ENCODE peak calls at places on chromosomes 1 and 21, in six cellular contexts. One of them, this sample, is unnamed.

GRCh38 chr1:110234691-110235090 is 24.6 kb downstream of the KCNC4 start:
- DNase-seq in fibroblast of the aortic adventitia: peak
- DNase-seq in testis: no peak
- DNase-seq in HFF-Myc: no peak
- DNase-seq in lower lobe of right lung: no peak
- DNase-seq in cardiac fibroblast: no peak
- DNase-seq in this sample: no peak

GRCh38 chr1:240508201-240508600 is 103.8 kb downstream of the GREM2 start:
- DNase-seq in HFF-Myc: no peak
- DNase-seq in testis: no peak
- DNase-seq in lower lobe of right lung: no peak
- DNase-seq in cardiac fibroblast: no peak
- DNase-seq in fibroblast of the aortic adventitia: no peak
- DNase-seq in this sample: no peak

GRCh38 chr1:10755977-10756521 is 40.4 kb downstream of the CASZ1 start:
- DNase-seq in fibroblast of the aortic adventitia: peak
- DNase-seq in testis: peak
- DNase-seq in lower lobe of right lung: peak
- DNase-seq in cardiac fibroblast: peak
- DNase-seq in HFF-Myc: no peak
- DNase-seq in this sample: peak

GRCh38 chr1:54017979-54018378 is at the start of gene LDLRAD1:
- DNase-seq in lower lobe of right lung: no peak
- DNase-seq in testis: peak
- DNase-seq in cardiac fibroblast: no peak
- DNase-seq in HFF-Myc: no peak
- DNase-seq in fibroblast of the aortic adventitia: no peak
- DNase-seq in this sample: no peak

GRCh38 chr1:117928881-117929339 is 511 bp downstream of the GDAP2 start:
- DNase-seq in lower lobe of right lung: peak
- DNase-seq in HFF-Myc: peak
- DNase-seq in cardiac fibroblast: peak
- DNase-seq in testis: peak
- DNase-seq in fibroblast of the aortic adventitia: peak
- DNase-seq in this sample: peak

GRCh38 chr21:44021064-44021463 is 9.0 kb downstream of the TRAPPC10 start:
- DNase-seq in lower lobe of right lung: no peak
- DNase-seq in testis: no peak
- DNase-seq in fibroblast of the aortic adventitia: no peak
- DNase-seq in cardiac fibroblast: no peak
- DNase-seq in HFF-Myc: no peak
- DNase-seq in this sample: no peak

GRCh38 chr1:227920896-227921295 is 26.8 kb downstream of the WNT9A start:
- DNase-seq in cardiac fibroblast: no peak
- DNase-seq in fibroblast of the aortic adventitia: no peak
- DNase-seq in lower lobe of right lung: no peak
- DNase-seq in HFF-Myc: no peak
- DNase-seq in testis: no peak
- DNase-seq in this sample: no peak

GRCh38 chr1:211478376-211478775 is 13.6 kb downstream of the RD3 start:
- DNase-seq in lower lobe of right lung: no peak
- DNase-seq in testis: no peak
- DNase-seq in fibroblast of the aortic adventitia: no peak
- DNase-seq in cardiac fibroblast: no peak
- DNase-seq in HFF-Myc: no peak
- DNase-seq in this sample: no peak

GRCh38 chr1:207459008-207459407 is 4.9 kb downstream of the CR2 start:
- DNase-seq in cardiac fibroblast: no peak
- DNase-seq in HFF-Myc: no peak
- DNase-seq in fibroblast of the aortic adventitia: no peak
- DNase-seq in testis: no peak
- DNase-seq in lower lobe of right lung: no peak
- DNase-seq in this sample: no peak

GRCh38 chr1:25774921-25775774 is 24.8 kb upstream of the SELENON start:
- DNase-seq in testis: no peak
- DNase-seq in lower lobe of right lung: no peak
- DNase-seq in HFF-Myc: no peak
- DNase-seq in fibroblast of the aortic adventitia: no peak
- DNase-seq in cardiac fibroblast: no peak
- DNase-seq in this sample: no peak

GRCh38 chr1:204928671-204929486 is 58.2 kb downstream of the NFASC start:
- DNase-seq in lower lobe of right lung: no peak
- DNase-seq in HFF-Myc: no peak
- DNase-seq in fibroblast of the aortic adventitia: no peak
- DNase-seq in testis: no peak
- DNase-seq in cardiac fibroblast: no peak
- DNase-seq in this sample: no peak

GRCh38 chr1:202084791-202085681 is 37.7 kb upstream of the GPR37L1 start:
- DNase-seq in HFF-Myc: no peak
- DNase-seq in lower lobe of right lung: peak
- DNase-seq in fibroblast of the aortic adventitia: no peak
- DNase-seq in cardiac fibroblast: no peak
- DNase-seq in testis: peak
- DNase-seq in this sample: no peak

GRCh38 chr1:62071695-62072094 is 123.0 kb upstream of the L1TD1 start:
- DNase-seq in testis: no peak
- DNase-seq in HFF-Myc: no peak
- DNase-seq in fibroblast of the aortic adventitia: no peak
- DNase-seq in lower lobe of right lung: no peak
- DNase-seq in cardiac fibroblast: no peak
- DNase-seq in this sample: no peak

GRCh38 chr21:36589352-36589971 is 109.5 kb upstream of the SIM2 start:
- DNase-seq in lower lobe of right lung: peak
- DNase-seq in cardiac fibroblast: peak
- DNase-seq in testis: peak
- DNase-seq in HFF-Myc: peak
- DNase-seq in fibroblast of the aortic adventitia: peak
- DNase-seq in this sample: peak
- TF ChIP-seq CTCF in lower lobe of right lung: peak
- TF ChIP-seq CTCF in cardiac fibroblast: peak
- TF ChIP-seq CTCF in testis: peak
- TF ChIP-seq CTCF in HFF-Myc: peak
- TF ChIP-seq CTCF in fibroblast of the aortic adventitia: peak
- TF ChIP-seq CTCF in this sample: peak

GRCh38 chr1:115307621-115308020 is 30.4 kb downstream of the NGF start:
- DNase-seq in testis: no peak
- DNase-seq in HFF-Myc: no peak
- DNase-seq in fibroblast of the aortic adventitia: peak
- DNase-seq in cardiac fibroblast: no peak
- DNase-seq in lower lobe of right lung: no peak
- DNase-seq in this sample: no peak

GRCh38 chr1:115302390-115302961 is 35.6 kb downstream of the NGF start:
- DNase-seq in HFF-Myc: peak
- DNase-seq in lower lobe of right lung: no peak
- DNase-seq in testis: no peak
- DNase-seq in fibroblast of the aortic adventitia: peak
- DNase-seq in cardiac fibroblast: peak
- DNase-seq in this sample: no peak

GRCh38 chr1:115303364-115303763 is 34.7 kb downstream of the NGF start:
- DNase-seq in cardiac fibroblast: no peak
- DNase-seq in lower lobe of right lung: no peak
- DNase-seq in fibroblast of the aortic adventitia: no peak
- DNase-seq in testis: no peak
- DNase-seq in HFF-Myc: no peak
- DNase-seq in this sample: no peak

GRCh38 chr1:115308969-115309368 is 29.1 kb downstream of the NGF start:
- DNase-seq in cardiac fibroblast: no peak
- DNase-seq in testis: no peak
- DNase-seq in lower lobe of right lung: no peak
- DNase-seq in fibroblast of the aortic adventitia: no peak
- DNase-seq in HFF-Myc: no peak
- DNase-seq in this sample: no peak

DNA sequence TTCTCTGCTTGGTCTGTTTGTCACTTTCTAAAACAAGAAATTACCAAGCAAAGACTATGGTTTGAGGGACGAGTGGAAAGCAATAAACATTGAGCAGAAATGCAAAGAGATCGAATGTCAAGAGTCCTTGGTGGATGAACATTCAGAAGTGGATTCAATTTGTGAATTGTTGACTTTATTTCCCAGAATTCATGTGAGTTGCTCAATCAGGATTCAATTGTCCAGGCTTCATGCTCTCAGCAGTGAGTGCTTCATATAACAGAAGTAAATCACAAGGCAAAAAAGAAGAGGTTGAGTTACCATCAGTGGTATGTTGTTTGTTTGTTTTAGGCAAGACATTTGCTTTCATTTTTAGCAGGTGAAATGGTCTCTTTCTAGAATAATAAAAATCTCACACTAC is 31.9 kb downstream of the NGF start:
- DNase-seq in cardiac fibroblast: no peak
- DNase-seq in HFF-Myc: no peak
- DNase-seq in fibroblast of the aortic adventitia: no peak
- DNase-seq in lower lobe of right lung: no peak
- DNase-seq in testis: no peak
- DNase-seq in this sample: no peak
- H3K4me3 ChIP-seq in cardiac fibroblast: no peak
- H3K4me3 ChIP-seq in HFF-Myc: no peak
- H3K4me3 ChIP-seq in fibroblast of the aortic adventitia: no peak
- H3K4me3 ChIP-seq in lower lobe of right lung: no peak
- H3K4me3 ChIP-seq in testis: no peak
- H3K4me3 ChIP-seq in this sample: no peak

DNA sequence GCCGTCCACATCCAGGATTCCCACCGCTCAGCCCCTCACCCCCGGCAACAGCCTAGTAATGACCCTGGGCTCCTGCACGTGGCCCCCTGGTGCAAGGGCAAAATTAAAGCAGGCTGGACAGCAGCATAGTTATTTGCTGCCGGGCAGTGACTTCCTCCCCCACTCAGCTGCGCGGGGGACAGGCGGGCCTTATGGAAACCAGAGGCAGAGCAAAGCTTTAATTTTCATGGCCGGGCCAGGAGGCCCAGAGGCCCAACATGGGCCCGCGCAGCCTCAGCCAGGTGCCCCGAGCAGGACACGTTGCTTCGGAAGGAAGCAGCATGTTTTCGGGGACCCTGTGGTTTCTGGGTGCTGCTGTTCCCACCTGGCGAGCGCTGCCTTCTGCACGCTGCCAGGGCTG is 89.9 kb upstream of the ARHGEF16 start:
- DNase-seq in lower lobe of right lung: no peak
- DNase-seq in fibroblast of the aortic adventitia: no peak
- DNase-seq in HFF-Myc: no peak
- DNase-seq in testis: peak
- DNase-seq in cardiac fibroblast: no peak
- DNase-seq in this sample: no peak
- TF ChIP-seq CTCF in lower lobe of right lung: no peak
- TF ChIP-seq CTCF in fibroblast of the aortic adventitia: no peak
- TF ChIP-seq CTCF in HFF-Myc: no peak
- TF ChIP-seq CTCF in testis: no peak
- TF ChIP-seq CTCF in cardiac fibroblast: no peak
- TF ChIP-seq CTCF in this sample: no peak

GRCh38 chr1:170730443-170730842 is 66.5 kb downstream of the PRRX1 start:
- DNase-seq in HFF-Myc: peak
- DNase-seq in lower lobe of right lung: no peak
- DNase-seq in testis: no peak
- DNase-seq in fibroblast of the aortic adventitia: no peak
- DNase-seq in cardiac fibroblast: no peak
- DNase-seq in this sample: no peak
- H3K4me3 ChIP-seq in HFF-Myc: no peak
- H3K4me3 ChIP-seq in lower lobe of right lung: no peak
- H3K4me3 ChIP-seq in testis: no peak
- H3K4me3 ChIP-seq in fibroblast of the aortic adventitia: no peak
- H3K4me3 ChIP-seq in cardiac fibroblast: no peak
- H3K4me3 ChIP-seq in this sample: no peak

DNA sequence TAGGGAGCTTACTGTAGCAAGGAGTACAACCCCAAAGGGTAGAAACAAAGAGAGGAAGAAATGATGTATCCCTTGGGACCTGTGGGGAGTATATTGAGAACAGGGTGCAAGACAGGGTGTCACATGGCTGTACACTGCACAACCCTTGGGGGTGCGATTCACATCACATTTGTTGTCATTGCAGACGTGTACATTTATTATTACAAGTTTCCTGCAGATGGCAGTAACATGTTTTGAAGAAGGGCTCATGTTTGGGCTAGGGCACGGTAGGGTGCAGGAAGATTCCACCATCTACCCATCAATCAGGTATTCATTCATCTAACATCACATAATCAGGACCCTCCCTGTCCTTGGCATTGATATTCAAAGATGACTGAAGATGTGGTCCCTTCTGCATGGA is 62.5 kb downstream of the NDUFS5 start:
- DNase-seq in testis: no peak
- DNase-seq in lower lobe of right lung: no peak
- DNase-seq in HFF-Myc: no peak
- DNase-seq in cardiac fibroblast: no peak
- DNase-seq in fibroblast of the aortic adventitia: no peak
- DNase-seq in this sample: peak
- TF ChIP-seq CTCF in testis: no peak
- TF ChIP-seq CTCF in lower lobe of right lung: no peak
- TF ChIP-seq CTCF in HFF-Myc: no peak
- TF ChIP-seq CTCF in cardiac fibroblast: no peak
- TF ChIP-seq CTCF in fibroblast of the aortic adventitia: no peak
- TF ChIP-seq CTCF in this sample: no peak

DNA sequence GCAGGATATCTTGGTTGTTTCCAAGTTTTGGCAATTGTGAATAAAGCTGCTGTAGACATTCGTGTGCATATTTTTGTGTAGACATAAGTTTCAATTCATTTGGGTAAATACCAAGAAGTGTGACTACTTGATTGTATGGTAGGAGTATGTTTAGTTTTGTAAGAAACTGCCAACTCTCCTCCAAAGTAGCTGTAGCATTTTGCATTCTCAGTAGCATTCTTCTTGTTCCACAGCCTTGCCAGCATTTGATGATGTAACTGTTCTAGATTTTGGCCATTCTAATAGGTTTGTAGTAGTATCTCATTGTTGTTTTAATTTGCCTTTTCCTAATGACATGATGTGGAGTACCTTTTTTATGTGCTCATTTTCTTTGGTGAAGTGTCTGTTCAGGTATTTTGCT is 38.6 kb upstream of the PLA2G4A start:
- DNase-seq in testis: no peak
- DNase-seq in lower lobe of right lung: no peak
- DNase-seq in cardiac fibroblast: peak
- DNase-seq in fibroblast of the aortic adventitia: peak
- DNase-seq in HFF-Myc: no peak
- DNase-seq in this sample: no peak
- H3K4me3 ChIP-seq in testis: no peak
- H3K4me3 ChIP-seq in lower lobe of right lung: no peak
- H3K4me3 ChIP-seq in cardiac fibroblast: no peak
- H3K4me3 ChIP-seq in fibroblast of the aortic adventitia: no peak
- H3K4me3 ChIP-seq in HFF-Myc: no peak
- H3K4me3 ChIP-seq in this sample: no peak

GRCh38 chr21:25871566-25871965 is 136.8 kb downstream of the GABPA start:
- DNase-seq in lower lobe of right lung: no peak
- DNase-seq in cardiac fibroblast: no peak
- DNase-seq in fibroblast of the aortic adventitia: no peak
- DNase-seq in HFF-Myc: no peak
- DNase-seq in testis: peak
- DNase-seq in this sample: peak

GRCh38 chr21:25870084-25870483 is 135.3 kb downstream of the GABPA start:
- DNase-seq in HFF-Myc: no peak
- DNase-seq in fibroblast of the aortic adventitia: no peak
- DNase-seq in testis: no peak
- DNase-seq in cardiac fibroblast: no peak
- DNase-seq in lower lobe of right lung: no peak
- DNase-seq in this sample: no peak

GRCh38 chr21:25867041-25867440 is 132.3 kb downstream of the GABPA start:
- DNase-seq in HFF-Myc: no peak
- DNase-seq in fibroblast of the aortic adventitia: no peak
- DNase-seq in cardiac fibroblast: no peak
- DNase-seq in lower lobe of right lung: no peak
- DNase-seq in testis: no peak
- DNase-seq in this sample: no peak

GRCh38 chr21:25872271-25872670 is 137.5 kb downstream of the GABPA start:
- DNase-seq in HFF-Myc: no peak
- DNase-seq in cardiac fibroblast: no peak
- DNase-seq in lower lobe of right lung: no peak
- DNase-seq in fibroblast of the aortic adventitia: no peak
- DNase-seq in testis: no peak
- DNase-seq in this sample: peak
- TF ChIP-seq CTCF in HFF-Myc: peak
- TF ChIP-seq CTCF in cardiac fibroblast: no peak
- TF ChIP-seq CTCF in lower lobe of right lung: no peak
- TF ChIP-seq CTCF in fibroblast of the aortic adventitia: no peak
- TF ChIP-seq CTCF in testis: no peak
- TF ChIP-seq CTCF in this sample: peak

This sample was measured in NB4.